ENCODE peak calls at places on chromosomes 1 and 21, in four cellular contexts. E is IMR-90, U is left ventricle myocardium inferior, K is astrocyte of the cerebellum. O is an unnamed sample.

GRCh38 chr1:172154571-172154970 is 265.9 kb upstream of the C1orf105 start:
- DNase-seq in E (peak), U (no peak), K (no peak), O (peak)

GRCh38 chr1:64623750-64624445 is 121.0 kb upstream of the RAVER2 start:
- DNase-seq in E (peak), U (no peak), K (peak), O (peak)

GRCh38 chr1:223224465-223224864 is 81.4 kb upstream of the TLR5 start:
- DNase-seq in E (no peak), U (no peak), K (no peak), O (no peak)

GRCh38 chr1:219058891-219059820 is 114.5 kb upstream of the LYPLAL1 start:
- DNase-seq in E (no peak), U (no peak), K (no peak), O (no peak)

GRCh38 chr1:110421159-110421777 is 13.8 kb upstream of the LAMTOR5 start:
- DNase-seq in E (peak), U (no peak), K (no peak), O (peak)

GRCh38 chr1:3939242-3940080 is 39.4 kb upstream of the C1orf174 start:
- DNase-seq in E (no peak), U (no peak), K (no peak), O (no peak)

GRCh38 chr21:42366292-42367010 is at the start of gene TFF1:
- DNase-seq in E (peak), U (no peak), K (no peak), O (no peak)

GRCh38 chr1:110412576-110412975 is 5.1 kb upstream of the LAMTOR5 start:
- DNase-seq in E (peak), U (peak), K (peak), O (peak)

GRCh38 chr1:218472885-218473284 is 127.7 kb downstream of the TGFB2 start:
- DNase-seq in E (no peak), U (no peak), K (no peak), O (no peak)

GRCh38 chr1:240567066-240567465 is 44.9 kb downstream of the GREM2 start:
- DNase-seq in E (no peak), U (no peak), K (no peak), O (no peak)
- TF ChIP-seq CTCF in E (no peak), U (no peak), K (no peak), O (no peak)

GRCh38 chr1:30758785-30759380 is 1.3 kb upstream of the LAPTM5 start:
- DNase-seq in E (no peak), U (no peak), K (no peak), O (peak)
- H3K4me3 ChIP-seq in E (no peak), U (no peak), K (no peak), O (no peak)

GRCh38 chr1:20983297-20983889 is 193.3 kb downstream of the EIF4G3 start:
- DNase-seq in E (no peak), U (no peak), K (no peak), O (no peak)

GRCh38 chr1:20980051-20980450 is 192.9 kb upstream of the HP1BP3 start:
- DNase-seq in E (peak), U (no peak), K (no peak), O (no peak)

GRCh38 chr1:20978413-20978812 is 191.3 kb upstream of the HP1BP3 start:
- DNase-seq in E (no peak), U (no peak), K (no peak), O (peak)

GRCh38 chr1:20981903-20982695 is 194.6 kb downstream of the EIF4G3 start:
- DNase-seq in E (peak), U (no peak), K (peak), O (peak)
- TF ChIP-seq CTCF in E (peak), U (peak), K (peak), O (peak)

GRCh38 chr1:158717344-158717743 is 3.2 kb downstream of the OR6K3 start:
- DNase-seq in E (no peak), U (no peak), K (no peak), O (no peak)

GRCh38 chr1:158714754-158715153 is 5.8 kb downstream of the OR6K3 start:
- DNase-seq in E (no peak), U (no peak), K (no peak), O (no peak)

GRCh38 chr1:158719664-158720063 is 856 bp downstream of the OR6K3 start:
- DNase-seq in E (no peak), U (no peak), K (no peak), O (no peak)

GRCh38 chr1:158720620-158721019 is at the start of gene OR6K3:
- DNase-seq in E (no peak), U (no peak), K (no peak), O (no peak)

GRCh38 chr1:158716335-158716734 is 4.2 kb downstream of the OR6K3 start:
- DNase-seq in E (peak), U (no peak), K (no peak), O (no peak)
- H3K4me3 ChIP-seq in E (no peak), U (no peak), K (no peak), O (no peak)

GRCh38 chr1:183675883-183676282 is 22.8 kb upstream of the APOBEC4 start:
- DNase-seq in E (no peak), U (no peak), K (no peak), O (no peak)

GRCh38 chr1:183675381-183675780 is 22.3 kb upstream of the APOBEC4 start:
- DNase-seq in E (no peak), U (no peak), K (no peak), O (peak)

GRCh38 chr1:183674339-183674738 is 21.2 kb upstream of the APOBEC4 start:
- DNase-seq in E (peak), U (no peak), K (no peak), O (peak)

GRCh38 chr1:183673605-183674150 is 20.6 kb upstream of the APOBEC4 start:
- DNase-seq in E (no peak), U (no peak), K (no peak), O (peak)

DNA sequence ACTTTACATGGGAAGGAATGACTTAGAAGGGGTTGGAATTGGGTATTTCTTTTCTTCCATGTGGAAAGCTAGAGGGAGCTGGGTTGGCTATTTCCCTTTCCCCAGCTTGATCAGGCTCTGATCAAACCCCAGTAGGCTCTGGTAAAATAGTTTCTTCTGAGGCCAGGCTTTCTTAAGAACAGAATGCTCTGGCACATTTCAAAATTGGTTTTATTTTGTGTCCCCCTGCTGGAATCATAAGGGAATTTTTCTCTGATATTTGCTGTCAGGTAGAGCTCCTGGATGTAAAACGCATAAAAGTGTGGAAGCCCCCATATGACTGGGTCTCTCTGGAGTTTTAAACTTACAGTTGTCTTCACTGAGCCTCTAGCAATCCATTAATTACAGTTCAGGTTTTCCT is 17.1 kb upstream of the APOBEC4 start:
- DNase-seq in E (no peak), U (no peak), K (no peak), O (no peak)
- TF ChIP-seq CTCF in E (peak), U (no peak), K (peak), O (peak)

GRCh38 chr1:76053021-76053420 is 21.5 kb upstream of the ST6GALNAC3 start:
- DNase-seq in E (no peak), U (no peak), K (no peak), O (no peak)
- H3K4me3 ChIP-seq in E (no peak), U (no peak), K (no peak), O (no peak)

DNA sequence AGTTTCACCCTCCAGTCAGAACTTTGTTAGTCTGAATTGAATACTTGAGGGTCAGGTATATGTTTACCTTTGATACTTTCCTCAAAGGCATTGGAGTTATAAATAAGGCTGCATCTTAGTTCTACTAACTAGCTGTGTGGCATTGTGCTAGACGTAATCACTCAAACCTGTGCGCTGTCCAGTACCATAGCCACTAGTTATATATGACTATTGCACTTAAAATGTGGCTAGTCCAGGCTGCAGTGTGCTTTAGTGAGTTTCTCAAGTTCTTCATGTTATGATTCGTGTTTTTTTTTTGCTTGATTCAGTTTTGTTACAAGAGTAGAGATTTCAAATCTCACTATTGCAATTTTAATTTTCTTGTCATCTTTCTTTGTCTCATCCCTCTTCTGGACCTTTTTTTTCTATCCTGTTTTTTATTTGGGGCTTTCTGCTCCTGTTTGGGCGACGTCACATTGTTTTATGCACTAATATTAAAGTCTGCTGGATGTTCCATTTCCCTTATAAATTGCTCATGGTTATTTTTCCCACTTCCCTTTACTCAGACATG is 5.7 kb downstream of the MAN1A2 start:
- DNase-seq in E (peak), U (no peak), K (no peak), O (no peak)
- TF ChIP-seq CTCF in E (no peak), U (no peak), K (no peak), O (no peak)

DNA sequence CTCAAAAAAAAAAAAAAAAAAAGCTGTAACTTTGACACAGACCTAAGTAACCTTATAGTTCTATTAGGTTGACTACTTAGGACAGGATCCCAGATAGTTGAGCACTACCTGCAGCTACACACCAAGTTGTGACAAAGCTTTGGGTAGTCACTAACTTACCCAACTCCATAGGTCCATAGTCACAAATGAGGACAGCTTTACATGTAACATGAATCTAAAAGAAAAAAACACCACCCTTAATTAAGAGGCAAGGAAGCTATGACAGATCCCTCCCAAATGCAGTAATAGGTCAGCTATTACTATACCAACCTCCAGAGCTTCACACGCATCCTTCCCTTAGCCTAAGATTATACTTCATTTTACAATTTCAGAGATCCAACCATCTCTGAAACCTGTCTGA is 12.7 kb upstream of the RAB42 start:
- DNase-seq in E (no peak), U (no peak), K (no peak), O (no peak)
- H3K4me3 ChIP-seq in E (no peak), U (no peak), K (peak), O (peak)